ENCODE peak calls at places on chromosomes 11 and 22, in four cellular contexts. S is germinal center, N is astrocyte of the hippocampus, Z is GM13976. P is an unnamed sample.

GRCh38 chr22:28759861-28760560 is 12.5 kb upstream of the CCDC117 start:
- DNase-seq in S (peak), Z (no peak), N (peak), P (no peak)

GRCh38 chr11:76627541-76628082 is 42.9 kb downstream of the LRRC32 start:
- DNase-seq in S (no peak), Z (no peak), N (no peak), P (no peak)

GRCh38 chr22:37742374-37743092 is 45.7 kb downstream of the TRIOBP start:
- DNase-seq in Z (no peak), N (peak), S (no peak), P (no peak)

GRCh38 chr11:8075119-8075726 is 5.8 kb upstream of the TUB start:
- DNase-seq in N (no peak), Z (no peak), S (no peak), P (no peak)

GRCh38 chr11:120613264-120614226 is 102.0 kb downstream of the GRIK4 start:
- DNase-seq in Z (peak), N (no peak), S (no peak), P (no peak)

GRCh38 chr11:7515544-7515943 is 1.7 kb downstream of the PPFIBP2 start:
- DNase-seq in S (no peak), Z (no peak), N (no peak), P (no peak)

GRCh38 chr22:35883028-35883620 is 145.5 kb downstream of the RBFOX2 start:
- DNase-seq in S (no peak), Z (no peak), N (peak), P (no peak)

GRCh38 chr22:44317886-44318637 is 5.3 kb upstream of the SHISAL1 start:
- DNase-seq in Z (no peak), S (no peak), N (no peak), P (no peak)

GRCh38 chr11:19951558-19952083 is 208.7 kb downstream of the DBX1 start:
- DNase-seq in S (peak), Z (peak), N (peak), P (peak)

GRCh38 chr22:25484916-25485315 is 79.6 kb upstream of the GRK3 start:
- DNase-seq in Z (no peak), S (no peak), N (no peak), P (no peak)

GRCh38 chr11:117090111-117090706 is 8.0 kb downstream of the SIK3 start:
- DNase-seq in S (no peak), Z (no peak), N (no peak), P (no peak)

GRCh38 chr22:27597703-27598444 is 203.7 kb downstream of the MN1 start:
- DNase-seq in N (no peak), S (no peak), Z (no peak), P (peak)

GRCh38 chr22:39176067-39176621 is 23.7 kb upstream of the CBX7 start:
- DNase-seq in S (no peak), N (peak), Z (no peak), P (no peak)

GRCh38 chr11:82547163-82547560 is 186.5 kb downstream of the FAM181B start:
- DNase-seq in N (no peak), S (no peak), Z (no peak), P (no peak)

GRCh38 chr11:18524248-18524647 is 2.5 kb downstream of the TSG101 start:
- DNase-seq in Z (no peak), N (no peak), S (no peak), P (no peak)

GRCh38 chr11:132858203-132858602 is 674.1 kb downstream of the OPCML start:
- DNase-seq in S (no peak), N (peak), Z (no peak), P (no peak)

GRCh38 chr11:61869636-61870428 is 21.5 kb downstream of the FADS3 start:
- DNase-seq in S (no peak), Z (no peak), N (no peak), P (no peak)

GRCh38 chr11:86117706-86118050 is 48.8 kb upstream of the PICALM start:
- DNase-seq in S (no peak), Z (no peak), N (no peak), P (no peak)

GRCh38 chr11:107011977-107012376 is 6.3 kb downstream of the GUCY1A2 start:
- DNase-seq in Z (no peak), N (no peak), S (no peak), P (no peak)

GRCh38 chr11:335779-336665 is 15.4 kb upstream of the IFITM3 start:
- DNase-seq in N (peak), Z (no peak), S (no peak), P (no peak)

GRCh38 chr11:132072044-132072879 is 701.8 kb downstream of the NTM start:
- DNase-seq in S (no peak), N (peak), Z (no peak), P (no peak)

GRCh38 chr11:27139742-27140141 is 99.1 kb downstream of the BBOX1 start:
- DNase-seq in Z (no peak), S (no peak), N (no peak), P (no peak)

GRCh38 chr22:28728621-28729313 is 12.9 kb downstream of the CHEK2 start:
- DNase-seq in N (no peak), Z (no peak), S (no peak), P (no peak)

GRCh38 chr11:92830382-92831148 is 138.9 kb upstream of the MTNR1B start:
- DNase-seq in Z (no peak), N (no peak), S (no peak), P (peak)

GRCh38 chr22:46376908-46377565 is 41.5 kb downstream of the TRMU start:
- DNase-seq in S (no peak), N (no peak), Z (no peak), P (no peak)

GRCh38 chr11:87176044-87176443 is 138.3 kb downstream of the TMEM135 start:
- DNase-seq in N (no peak), S (no peak), Z (no peak), P (no peak)

GRCh38 chr22:26182723-26183122 is 13.5 kb downstream of the SEZ6L start:
- DNase-seq in S (no peak), N (no peak), Z (no peak), P (no peak)

GRCh38 chr11:129102756-129103155 is 89.4 kb downstream of the ARHGAP32 start:
- DNase-seq in Z (no peak), N (no peak), S (no peak), P (no peak)

GRCh38 chr11:69638941-69639681 is 1.8 kb upstream of the CCND1 start:
- DNase-seq in N (peak), S (peak), Z (peak), P (peak)

GRCh38 chr11:68950268-68950667 is 30.5 kb downstream of the MRGPRD start:
- DNase-seq in N (peak), Z (peak), S (peak), P (peak)

GRCh38 chr11:65386307-65387081 is at the start of gene FRMD8:
- DNase-seq in Z (peak), S (peak), N (peak), P (peak)

GRCh38 chr22:21927174-21927823 is 25.3 kb downstream of the PPM1F start:
- DNase-seq in N (no peak), Z (no peak), S (no peak), P (no peak)

GRCh38 chr11:119422505-119423416 is at the start of gene THY1:
- DNase-seq in Z (peak), S (no peak), N (peak), P (no peak)

P was measured in Karpas-422.